ENCODE peak calls at places on chromosome 20, in five cellular contexts. One of them, this sample, is unnamed.

GRCh38 chr20:52231230-52231746 is 39.7 kb upstream of the ZFP64 start:
- DNase-seq in H1: no peak
- DNase-seq in IMR-90: no peak
- DNase-seq in trophoblast cell: no peak
- DNase-seq in mesenchymal stem cell: no peak
- DNase-seq in this sample: no peak

GRCh38 chr20:49384437-49385434 is 97.7 kb downstream of the KCNB1 start:
- DNase-seq in H1: peak; percentile 71
- DNase-seq in mesenchymal stem cell: peak; percentile 47
- DNase-seq in trophoblast cell: peak; percentile 45
- DNase-seq in IMR-90: peak; percentile 26
- DNase-seq in this sample: peak; percentile 93

GRCh38 chr20:59577809-59578601 is 26.3 kb upstream of the PHACTR3 start:
- DNase-seq in H1: no peak
- DNase-seq in mesenchymal stem cell: no peak
- DNase-seq in trophoblast cell: no peak
- DNase-seq in IMR-90: no peak
- DNase-seq in this sample: no peak

GRCh38 chr20:4076671-4077070 is 61.3 kb upstream of the RNF24 start:
- DNase-seq in IMR-90: peak; percentile 95
- DNase-seq in trophoblast cell: no peak
- DNase-seq in H1: no peak
- DNase-seq in mesenchymal stem cell: peak; percentile 90
- DNase-seq in this sample: no peak

GRCh38 chr20:3777726-3778629 is 3.3 kb downstream of the SPEF1 start:
- DNase-seq in IMR-90: no peak
- DNase-seq in mesenchymal stem cell: peak; percentile 52
- DNase-seq in H1: no peak
- DNase-seq in trophoblast cell: peak; percentile 33
- DNase-seq in this sample: peak; percentile 85

GRCh38 chr20:19995220-19995863 is 21.8 kb upstream of the NAA20 start:
- DNase-seq in trophoblast cell: peak; percentile 54
- DNase-seq in H1: no peak
- DNase-seq in mesenchymal stem cell: peak; percentile 61
- DNase-seq in IMR-90: peak; percentile 64
- DNase-seq in this sample: no peak

GRCh38 chr20:51966296-51966971 is 164.1 kb upstream of the SALL4 start:
- DNase-seq in IMR-90: peak; percentile 63
- DNase-seq in trophoblast cell: peak; percentile 50
- DNase-seq in H1: peak; percentile 68
- DNase-seq in mesenchymal stem cell: peak; percentile 71
- DNase-seq in this sample: peak; percentile 82

GRCh38 chr20:21398505-21399057 is 1.3 kb upstream of the NKX2-4 start:
- DNase-seq in IMR-90: no peak
- DNase-seq in H1: no peak
- DNase-seq in trophoblast cell: no peak
- DNase-seq in mesenchymal stem cell: no peak
- DNase-seq in this sample: no peak

GRCh38 chr20:15200139-15200538 is 862.7 kb upstream of the FLRT3 start:
- DNase-seq in trophoblast cell: no peak
- DNase-seq in mesenchymal stem cell: no peak
- DNase-seq in H1: no peak
- DNase-seq in IMR-90: no peak
- DNase-seq in this sample: no peak

DNA sequence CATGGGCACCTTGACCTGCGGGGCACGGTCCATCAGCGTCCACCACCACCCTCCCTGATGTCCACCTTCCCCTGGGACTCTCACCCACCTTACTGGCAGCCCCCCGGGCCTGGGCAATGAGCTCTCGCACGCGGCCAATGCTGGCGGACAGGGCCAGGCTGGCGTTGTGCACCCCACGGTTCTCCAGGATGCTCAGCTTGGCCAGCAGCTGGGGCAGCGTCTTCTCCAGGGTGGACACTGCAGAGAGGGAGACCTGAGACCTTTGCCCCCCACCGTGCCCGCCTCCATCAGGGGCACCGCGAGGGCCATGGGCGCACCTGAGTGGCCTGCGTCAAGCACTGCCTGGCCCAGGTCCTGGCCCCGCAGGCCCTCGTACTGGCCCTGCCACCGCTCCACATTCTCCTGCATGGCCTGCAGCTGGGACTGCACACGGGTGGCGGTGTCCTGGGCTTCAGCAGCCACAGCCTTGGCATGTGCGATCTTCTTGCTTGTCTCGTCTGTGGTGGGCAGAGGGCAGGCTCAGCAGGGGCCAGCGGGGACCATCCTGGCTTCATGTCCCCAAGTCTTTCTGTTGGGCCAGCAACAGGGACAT is 12.0 kb downstream of the ADRM1 start:
- DNase-seq in mesenchymal stem cell: no peak
- DNase-seq in H1: no peak
- DNase-seq in trophoblast cell: no peak
- DNase-seq in IMR-90: no peak
- DNase-seq in this sample: no peak
- H3K14ac ChIP-seq in mesenchymal stem cell: no peak overlapping the region
- H3K14ac ChIP-seq in H1: no peak overlapping the region
- H3K14ac ChIP-seq in trophoblast cell: no peak overlapping the region
- H3K14ac ChIP-seq in IMR-90: no peak overlapping the region
- H3K14ac ChIP-seq in this sample: no peak overlapping the region

DNA sequence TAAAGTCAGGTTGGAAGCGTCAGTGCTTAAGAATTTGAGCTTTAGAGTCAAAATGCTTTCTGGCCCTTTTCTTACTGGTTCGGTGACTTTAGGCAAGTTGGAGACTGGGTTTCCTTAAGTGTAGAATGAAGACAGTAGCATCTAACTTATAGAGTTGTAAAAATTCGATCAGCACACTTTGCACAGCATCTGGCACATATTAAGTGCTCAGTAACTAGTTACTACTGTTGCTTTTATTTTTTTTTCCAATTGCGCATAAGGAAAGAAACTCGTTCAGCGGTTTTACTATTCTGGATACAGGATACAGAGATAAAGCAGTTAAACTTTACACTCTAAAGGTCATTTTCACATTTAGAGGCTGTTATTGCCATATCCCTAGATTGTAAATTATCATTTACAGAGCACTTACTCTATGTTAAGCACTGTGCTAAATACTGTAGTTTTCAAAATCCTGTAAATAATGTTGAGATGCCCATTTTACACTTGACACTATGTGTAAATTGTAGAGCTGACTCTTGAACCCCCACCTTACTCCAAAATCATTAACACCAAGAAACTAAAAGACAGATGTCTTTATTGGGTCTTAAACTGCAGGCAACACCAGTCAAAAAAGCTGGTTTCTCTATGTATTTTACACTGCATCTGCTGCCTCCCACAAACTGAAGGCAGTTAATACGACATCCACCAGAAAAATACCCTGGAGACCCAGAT is 864 bp downstream of the ROMO1 start:
- DNase-seq in IMR-90: peak; percentile 29
- DNase-seq in mesenchymal stem cell: no peak
- DNase-seq in trophoblast cell: no peak
- DNase-seq in H1: no peak
- DNase-seq in this sample: no peak
- H3K14ac ChIP-seq in IMR-90: peak overlapping the region; percentile 79
- H3K14ac ChIP-seq in mesenchymal stem cell: peak overlapping the region; percentile 97
- H3K14ac ChIP-seq in trophoblast cell: no peak overlapping the region
- H3K14ac ChIP-seq in H1: no peak overlapping the region
- H3K14ac ChIP-seq in this sample: no peak overlapping the region

GRCh38 chr20:17807670-17808069 is 107.9 kb downstream of the BANF2 start:
- DNase-seq in mesenchymal stem cell: peak; percentile 28
- DNase-seq in H1: no peak
- DNase-seq in IMR-90: peak; percentile 18
- DNase-seq in trophoblast cell: no peak
- DNase-seq in this sample: no peak

GRCh38 chr20:17808782-17809181 is 109.0 kb downstream of the BANF2 start:
- DNase-seq in mesenchymal stem cell: no peak
- DNase-seq in trophoblast cell: no peak
- DNase-seq in H1: no peak
- DNase-seq in IMR-90: no peak
- DNase-seq in this sample: no peak

GRCh38 chr20:17808357-17808756 is 108.6 kb downstream of the BANF2 start:
- DNase-seq in IMR-90: peak; percentile 48
- DNase-seq in H1: no peak
- DNase-seq in trophoblast cell: peak; percentile 74
- DNase-seq in mesenchymal stem cell: peak; percentile 87
- DNase-seq in this sample: no peak

GRCh38 chr20:17806107-17806506 is 106.3 kb downstream of the BANF2 start:
- DNase-seq in H1: no peak
- DNase-seq in trophoblast cell: no peak
- DNase-seq in IMR-90: no peak
- DNase-seq in mesenchymal stem cell: no peak
- DNase-seq in this sample: no peak

DNA sequence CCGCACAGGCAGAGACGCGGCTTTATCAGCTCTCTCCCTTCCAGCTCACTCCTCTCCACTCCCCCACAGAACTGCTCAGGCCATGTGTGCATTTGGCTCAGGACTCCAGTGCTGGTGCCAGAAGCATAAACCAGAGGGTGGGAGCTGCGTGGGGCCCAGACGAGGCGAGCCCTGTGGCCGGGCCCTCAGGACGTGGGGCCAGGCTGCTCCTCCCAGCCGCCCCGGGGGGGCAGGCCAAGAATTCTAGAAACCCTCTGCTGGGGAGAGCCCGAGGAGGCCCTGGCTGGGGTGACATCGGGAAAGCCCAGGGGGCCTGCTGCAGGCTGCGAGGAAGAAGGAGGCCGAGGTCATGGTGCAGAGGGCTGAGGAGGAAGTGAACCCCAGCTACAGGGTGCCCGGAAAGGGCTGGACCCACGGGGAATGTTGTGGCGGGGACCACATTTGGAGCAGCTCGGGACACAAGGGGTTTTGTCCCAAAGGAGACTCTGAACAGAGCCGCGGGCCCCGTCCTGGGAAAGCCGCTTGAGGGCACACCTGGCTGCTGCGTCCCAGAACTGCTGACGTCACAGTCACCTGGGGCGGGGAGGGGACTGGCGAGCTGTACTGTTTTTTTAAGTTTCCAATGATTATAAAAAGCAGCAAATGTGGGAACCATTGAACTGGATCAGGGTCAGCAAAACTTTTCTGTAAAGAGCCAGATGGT is 107.1 kb downstream of the BANF2 start:
- DNase-seq in IMR-90: peak; percentile 78
- DNase-seq in trophoblast cell: peak; percentile 85
- DNase-seq in mesenchymal stem cell: no peak
- DNase-seq in H1: no peak
- DNase-seq in this sample: peak; percentile 74
- H3K14ac ChIP-seq in IMR-90: peak overlapping the region; percentile 89
- H3K14ac ChIP-seq in trophoblast cell: no peak overlapping the region
- H3K14ac ChIP-seq in mesenchymal stem cell: no peak overlapping the region
- H3K14ac ChIP-seq in H1: no peak overlapping the region
- H3K14ac ChIP-seq in this sample: peak overlapping the region; percentile 91

DNA sequence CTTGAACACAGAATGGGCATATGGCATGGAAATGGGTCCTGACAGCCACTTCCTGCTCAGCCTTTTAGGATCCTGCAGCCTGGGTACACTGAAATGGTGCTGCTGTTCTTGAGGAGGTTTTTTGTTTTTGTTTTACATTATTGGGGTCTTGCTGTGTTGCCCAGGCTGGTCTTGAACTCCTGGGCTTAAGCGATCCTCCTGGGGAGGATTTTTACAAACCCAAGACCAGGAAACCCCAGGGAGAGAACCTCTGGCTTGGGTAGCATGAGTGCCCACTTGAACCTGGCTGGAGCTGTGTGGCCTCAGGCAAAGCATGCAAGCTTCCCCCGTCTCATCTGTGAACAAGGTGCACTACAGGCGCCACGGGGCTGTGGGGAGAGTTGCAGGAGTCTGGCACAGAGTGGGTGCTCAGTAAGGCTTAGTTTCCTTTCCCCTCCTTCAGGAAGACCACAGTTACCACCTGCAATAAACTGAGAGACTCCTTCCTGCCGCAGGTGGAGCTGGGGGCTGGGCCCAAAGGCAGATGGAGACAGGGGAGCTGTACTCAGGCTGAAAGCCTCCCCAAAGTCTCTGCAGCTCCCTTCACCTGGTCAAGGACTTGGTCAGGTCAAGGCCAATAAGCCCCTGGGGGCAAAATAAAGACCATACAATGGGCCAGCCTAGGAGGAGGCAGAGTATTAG is 1.8 kb downstream of the SLA2 start:
- DNase-seq in mesenchymal stem cell: no peak
- DNase-seq in IMR-90: no peak
- DNase-seq in trophoblast cell: no peak
- DNase-seq in H1: no peak
- DNase-seq in this sample: no peak
- H3K14ac ChIP-seq in mesenchymal stem cell: no peak overlapping the region
- H3K14ac ChIP-seq in IMR-90: no peak overlapping the region
- H3K14ac ChIP-seq in trophoblast cell: no peak overlapping the region
- H3K14ac ChIP-seq in H1: no peak overlapping the region
- H3K14ac ChIP-seq in this sample: no peak overlapping the region

DNA sequence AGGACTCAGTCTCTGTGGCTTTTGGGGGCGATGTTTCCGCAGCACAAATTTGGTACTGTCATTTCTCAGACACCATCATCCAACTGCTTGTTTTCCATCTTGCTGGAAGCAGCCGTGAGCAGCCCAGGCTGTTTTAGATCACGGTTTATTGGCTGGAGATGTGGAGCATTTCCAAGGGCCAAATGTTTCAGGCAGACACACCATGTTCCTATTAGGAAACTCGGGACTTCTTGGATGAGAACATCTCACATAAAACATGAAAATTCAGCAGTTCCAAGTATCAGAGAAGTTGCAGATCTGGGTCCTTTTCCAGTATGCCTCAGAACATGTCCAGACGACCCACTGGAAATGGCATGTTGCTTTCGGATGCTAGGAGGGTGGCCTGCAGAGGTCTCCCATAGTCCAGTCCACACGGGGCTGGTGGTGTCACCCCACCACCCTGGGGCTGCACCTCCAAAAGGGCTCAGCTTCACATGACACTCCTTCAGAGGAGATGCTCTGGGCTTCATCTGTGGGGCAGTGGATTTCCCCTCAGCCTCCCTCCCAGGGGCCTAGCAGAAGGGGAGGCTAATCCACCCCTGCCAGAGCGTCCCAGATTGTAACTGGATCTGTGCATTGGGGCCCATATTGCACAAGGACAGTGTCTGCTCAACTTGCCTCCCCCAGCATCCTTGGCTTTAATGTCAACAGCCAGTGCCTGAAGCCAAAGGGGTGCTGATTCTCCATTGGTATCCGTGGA is 176.3 kb downstream of the SCP2D1 start:
- DNase-seq in H1: no peak
- DNase-seq in mesenchymal stem cell: no peak
- DNase-seq in trophoblast cell: no peak
- DNase-seq in IMR-90: no peak
- DNase-seq in this sample: no peak
- H3K14ac ChIP-seq in H1: no peak overlapping the region
- H3K14ac ChIP-seq in mesenchymal stem cell: no peak overlapping the region
- H3K14ac ChIP-seq in trophoblast cell: no peak overlapping the region
- H3K14ac ChIP-seq in IMR-90: no peak overlapping the region
- H3K14ac ChIP-seq in this sample: no peak overlapping the region